ENCODE peak calls at places on chromosomes 6 and 20, in four cellular contexts. O is spleen, L is right lobe of liver, K is transverse colon. J is an unnamed sample.

GRCh38 chr6:3324262-3324942 is 65.7 kb downstream of the PSMG4 start:
- DNase-seq in O (no peak), L (no peak), K (no peak), J (peak; percentile 22)

GRCh38 chr6:2432258-2432657 is 186.9 kb upstream of the GMDS start:
- DNase-seq in O (no peak), L (no peak), K (no peak), J (no peak)

GRCh38 chr6:87251225-87251624 is 71.2 kb upstream of the SMIM8 start:
- DNase-seq in O (no peak), L (no peak), K (no peak), J (no peak)

GRCh38 chr20:45432294-45432693 is 16.4 kb downstream of the PIGT start:
- DNase-seq in O (no peak), L (no peak), K (no peak), J (peak; percentile 74)

GRCh38 chr6:122995930-122996796 is at the start of gene CLVS2:
- DNase-seq in O (peak; percentile 64), L (peak; percentile 55), K (no peak), J (no peak)

GRCh38 chr20:59020938-59021551 is 1.8 kb downstream of the TUBB1 start:
- DNase-seq in O (no peak), L (no peak), K (no peak), J (no peak)

GRCh38 chr6:169621311-169621710 is 80.5 kb downstream of the WDR27 start:
- DNase-seq in O (no peak), L (no peak), K (no peak), J (no peak)

GRCh38 chr6:106363401-106364138 is 3.1 kb downstream of the CRYBG1 start:
- DNase-seq in O (no peak), L (no peak), K (no peak), J (no peak)

GRCh38 chr6:144744720-144745119 is 459.6 kb downstream of the UTRN start:
- DNase-seq in O (no peak), L (no peak), K (no peak), J (no peak)

GRCh38 chr20:41175201-41175651 is 37.9 kb downstream of the PLCG1 start:
- DNase-seq in O (no peak), L (no peak), K (no peak), J (no peak)

GRCh38 chr6:100105919-100106318 is 111.9 kb upstream of the MCHR2 start:
- DNase-seq in O (no peak), L (no peak), K (no peak), J (no peak)

GRCh38 chr6:89082439-89082838 is 1.9 kb downstream of the PNRC1 start:
- DNase-seq in O (no peak), L (no peak), K (no peak), J (no peak)

GRCh38 chr6:17457405-17457804 is 64.0 kb downstream of the CAP2 start:
- DNase-seq in O (no peak), L (no peak), K (no peak), J (no peak)

GRCh38 chr20:50745634-50746137 is 14.3 kb downstream of the PARD6B start:
- DNase-seq in O (no peak), L (no peak), K (peak; percentile 35), J (no peak)

GRCh38 chr20:50743087-50743486 is 11.7 kb downstream of the PARD6B start:
- DNase-seq in O (no peak), L (no peak), K (no peak), J (no peak)

GRCh38 chr20:50746138-50746940 is 15.0 kb downstream of the PARD6B start:
- DNase-seq in O (no peak), L (no peak), K (no peak), J (no peak)

GRCh38 chr20:50747275-50747674 is 15.9 kb downstream of the PARD6B start:
- DNase-seq in O (no peak), L (no peak), K (no peak), J (no peak)

DNA sequence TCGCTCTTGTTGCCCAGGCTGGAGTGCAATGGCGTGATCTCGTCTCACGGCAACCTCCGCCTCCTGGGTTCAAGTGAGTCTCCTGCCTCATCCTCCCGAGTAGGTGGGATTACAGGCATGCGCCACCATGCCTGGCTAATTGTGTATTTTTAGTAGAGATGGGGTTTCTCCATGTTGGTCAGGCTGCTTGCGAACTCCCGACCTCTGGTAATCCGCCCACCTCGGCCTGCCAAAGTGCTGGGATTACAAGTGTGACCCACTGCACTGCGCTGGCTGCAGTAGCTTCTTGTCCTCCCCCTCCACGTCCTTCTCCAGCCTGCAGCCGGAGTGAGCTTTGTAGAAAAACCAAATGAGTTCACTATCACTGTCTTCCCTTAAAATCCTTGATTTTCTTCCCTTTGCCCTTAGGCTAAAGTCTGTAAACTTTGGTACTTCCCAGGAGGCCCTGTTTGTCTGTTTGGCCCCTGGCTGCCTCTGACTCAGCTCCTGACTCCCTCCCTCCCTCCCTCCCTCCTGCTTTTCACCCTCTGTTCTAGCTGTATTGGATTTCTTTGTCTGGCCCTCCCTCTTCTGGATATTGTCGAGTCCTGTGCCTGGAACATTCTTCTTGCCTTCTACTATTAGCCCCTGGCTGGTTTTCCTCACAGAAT is 12.9 kb downstream of the PARD6B start:
- DNase-seq in O (no peak), L (peak; percentile 75), K (peak; percentile 68), J (no peak)
- TF ChIP-seq CTCF in O (no peak), L (peak; percentile 38), K (peak; percentile 11), J (no peak)

GRCh38 chr6:129766959-129767728 is 57.2 kb upstream of the ARHGAP18 start:
- DNase-seq in O (peak; percentile 77), L (no peak), K (peak; percentile 17), J (no peak)
- H3K4me3 ChIP-seq in O (peak overlapping the region; percentile 48), L (peak overlapping the region; percentile 12), K (peak overlapping the region; percentile 23), J (peak overlapping the region; percentile 55)

DNA sequence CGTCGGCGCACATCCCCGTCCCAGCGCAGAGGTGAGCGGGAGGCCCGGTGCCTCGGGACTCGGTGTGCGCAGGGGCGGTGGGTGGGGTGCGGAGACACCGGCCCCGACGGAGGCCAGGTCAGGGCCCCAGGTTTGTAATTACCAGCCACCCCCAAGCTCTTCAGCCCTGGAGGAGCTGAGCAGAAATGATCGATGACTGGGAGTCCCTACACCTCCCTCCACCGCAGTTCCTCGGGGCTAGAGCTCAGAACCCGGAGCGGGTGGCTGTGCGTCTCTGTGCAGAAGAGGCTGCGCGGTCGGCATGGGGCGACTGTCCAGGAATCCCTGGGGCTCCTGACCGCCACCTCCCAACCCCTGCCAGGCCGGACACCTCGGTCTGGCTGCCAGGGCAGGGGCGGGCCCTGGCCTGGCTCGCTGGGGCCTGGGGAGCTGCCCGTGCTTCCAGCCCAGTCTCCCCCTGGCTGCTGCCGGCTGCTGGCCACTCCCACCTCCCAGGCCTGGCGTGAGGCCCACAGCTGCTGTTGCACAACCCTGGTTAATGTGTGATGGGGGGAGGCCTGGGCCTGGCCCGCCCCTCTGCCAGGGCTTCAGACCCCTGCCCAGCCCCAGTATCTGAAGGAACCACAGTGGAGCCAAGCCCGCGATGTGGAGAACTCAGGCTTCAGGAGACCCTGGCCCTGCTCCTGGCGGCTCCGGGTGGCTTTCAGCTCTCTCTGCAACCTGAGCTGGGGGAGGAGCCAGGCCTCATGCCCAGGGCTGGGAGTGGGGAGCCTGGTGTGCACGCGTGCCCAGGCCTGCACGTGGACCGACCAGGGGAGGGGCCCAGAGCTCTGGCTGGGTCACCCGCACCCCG is 1.2 kb downstream of the SLC2A4RG start:
- DNase-seq in O (peak; percentile 93), L (peak; percentile 96), K (peak; percentile 93), J (no peak)
- TF ChIP-seq CTCF in O (no peak), L (peak; percentile 17), K (no peak), J (no peak)

GRCh38 chr6:83852528-83853177 is 507 bp upstream of the RIPPLY2 start:
- DNase-seq in O (no peak), L (no peak), K (no peak), J (no peak)
- H3K4me3 ChIP-seq in O (peak overlapping the region; percentile 46), L (peak overlapping the region; percentile 3), K (peak overlapping the region; percentile 36), J (peak overlapping the region; percentile 13)

GRCh38 chr6:125111219-125111983 is 42.2 kb upstream of the TPD52L1 start:
- DNase-seq in O (no peak), L (no peak), K (no peak), J (no peak)

GRCh38 chr6:125110056-125110455 is 43.5 kb upstream of the TPD52L1 start:
- DNase-seq in O (no peak), L (no peak), K (no peak), J (no peak)

GRCh38 chr6:125114248-125114858 is 39.2 kb upstream of the TPD52L1 start:
- DNase-seq in O (no peak), L (no peak), K (peak; percentile 59), J (no peak)

GRCh38 chr6:125116170-125116569 is 37.4 kb upstream of the TPD52L1 start:
- DNase-seq in O (no peak), L (no peak), K (no peak), J (no peak)

DNA sequence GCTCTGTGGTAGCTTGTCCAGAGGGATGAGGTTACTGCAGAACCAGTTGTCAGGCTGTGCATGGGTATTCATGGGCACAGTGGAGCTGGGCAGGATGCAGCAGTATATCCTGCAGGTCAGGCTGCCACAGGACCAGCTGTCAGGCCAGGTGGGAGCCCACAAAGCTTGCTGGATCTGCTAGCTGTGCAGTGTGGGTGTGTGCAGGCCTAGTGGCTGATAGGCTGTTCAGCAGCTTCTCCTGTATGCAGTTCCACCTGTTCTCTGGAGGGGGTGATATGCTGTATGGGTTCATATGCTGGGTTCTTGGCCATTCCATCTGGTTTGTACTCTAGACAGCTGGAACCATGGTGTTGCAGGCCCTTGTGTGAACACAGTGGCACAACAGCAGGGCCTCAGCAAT is 40.6 kb upstream of the TPD52L1 start:
- DNase-seq in O (no peak), L (no peak), K (no peak), J (no peak)
- TF ChIP-seq CTCF in O (no peak), L (no peak), K (no peak), J (no peak)

DNA sequence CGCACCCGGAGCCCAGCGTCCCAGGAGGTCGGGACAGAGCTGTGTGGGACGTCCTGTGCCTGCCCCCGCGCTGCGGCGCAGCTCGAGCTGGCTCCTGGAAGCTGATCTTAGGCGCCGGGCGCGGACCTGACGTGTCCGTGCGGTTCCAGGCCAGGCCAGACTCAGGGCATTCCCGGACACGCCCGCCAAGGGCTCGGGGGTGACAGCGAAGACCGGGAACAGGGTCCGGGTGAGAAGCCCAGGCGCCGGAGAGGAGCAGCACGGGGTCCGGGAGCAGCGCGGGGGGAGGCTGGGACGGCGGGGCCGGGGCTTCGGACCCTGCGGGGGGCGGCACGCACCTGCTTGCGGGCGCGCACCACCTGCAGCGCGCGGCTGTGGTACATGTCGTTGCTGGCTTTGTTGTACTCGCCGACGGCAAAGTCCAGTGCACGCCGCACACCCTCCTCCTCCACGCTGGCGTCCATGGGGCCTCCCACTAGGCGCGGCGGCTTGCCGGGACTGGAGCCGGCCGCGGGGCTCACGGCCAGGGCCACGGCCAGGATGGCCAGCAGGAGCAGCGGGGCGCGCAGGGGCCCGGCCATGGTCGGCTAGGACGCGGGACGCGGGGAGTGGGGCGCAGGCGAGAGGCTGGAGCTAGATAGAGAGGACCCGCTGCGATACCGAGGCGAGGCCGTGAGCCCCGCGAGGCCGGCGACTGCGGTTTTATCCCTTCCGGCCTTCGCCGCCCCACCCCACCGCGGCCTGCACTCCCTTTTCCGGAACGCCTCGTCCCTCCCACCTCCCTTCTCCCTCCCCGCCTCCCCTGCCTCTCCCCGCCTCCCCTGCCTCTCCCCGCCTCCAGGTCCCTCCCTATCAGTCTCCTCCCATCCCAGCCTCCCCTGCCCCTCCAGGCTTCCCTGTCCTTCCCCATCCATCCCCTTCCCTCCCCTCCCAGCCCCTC is at the start of gene CST3:
- DNase-seq in O (peak; percentile 90), L (peak; percentile 94), K (peak; percentile 93), J (peak; percentile 26)
- H3K4me3 ChIP-seq in O (peak within 1 kb of the TSS; percentile 87), L (peak within 1 kb of the TSS; percentile 84), K (peak within 1 kb of the TSS; percentile 65), J (peak within 1 kb of the TSS; percentile 75)

DNA sequence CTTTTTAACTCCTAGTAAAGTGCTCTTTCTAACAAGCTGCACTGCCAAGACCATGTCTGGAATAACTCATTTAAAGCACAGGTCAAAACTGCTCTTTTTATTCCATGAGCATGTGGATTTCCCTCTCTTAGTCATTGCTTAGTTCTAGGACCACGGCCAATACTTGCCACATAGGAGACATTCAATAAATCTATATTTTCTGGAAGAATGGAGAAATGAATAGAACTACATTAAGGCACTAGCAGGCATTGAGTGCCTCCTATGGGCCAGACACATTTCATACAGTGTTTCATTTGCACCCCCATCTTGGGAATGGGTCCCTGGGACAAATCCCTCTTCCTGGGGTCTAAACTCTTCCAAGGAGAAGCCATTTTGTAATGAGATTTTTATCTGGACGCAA is 552.8 kb upstream of the CITED2 start:
- DNase-seq in O (no peak), L (no peak), K (no peak), J (no peak)
- TF ChIP-seq CTCF in O (no peak), L (peak; percentile 40), K (peak; percentile 31), J (peak; percentile 48)

J was measured in GM12864.